ENCODE peak calls at places on chromosome 14, in four cellular contexts. O is WTC11, S is heart left ventricle, X is cardiac muscle cell. M is an unnamed sample.

GRCh38 chr14:71551291-71551955 is 380.8 kb upstream of the RGS6 start:
- DNase-seq in O (no peak), S (no peak), X (no peak), M (no peak)

GRCh38 chr14:86087377-86087776 is 557.4 kb downstream of the FLRT2 start:
- DNase-seq in O (no peak), S (no peak), X (no peak), M (no peak)

GRCh38 chr14:102785598-102785963 is 8.3 kb downstream of the TRAF3 start:
- DNase-seq in O (no peak), S (no peak), X (no peak), M (no peak)

GRCh38 chr14:89226789-89227489 is 190.1 kb downstream of the FOXN3 start:
- DNase-seq in O (no peak), S (no peak), X (no peak), M (no peak)

GRCh38 chr14:34460841-34461240 is 1.2 kb downstream of the SPTSSA start:
- DNase-seq in O (no peak), S (no peak), X (no peak), M (no peak)

GRCh38 chr14:69105326-69105725 is 47.6 kb downstream of the DCAF5 start:
- DNase-seq in O (no peak), S (no peak), X (no peak), M (no peak)

GRCh38 chr14:23469127-23469905 is at the start of gene NGDN:
- DNase-seq in O (peak; percentile 96), S (peak; percentile 95), X (peak; percentile 98), M (peak; percentile 92)

GRCh38 chr14:50961606-50962259 is 17.4 kb upstream of the PYGL start:
- DNase-seq in O (no peak), S (no peak), X (no peak), M (no peak)

GRCh38 chr14:58752782-58753181 is 115.0 kb downstream of the DACT1 start:
- DNase-seq in O (no peak), S (peak; percentile 86), X (no peak), M (no peak)

GRCh38 chr14:28756896-28757570 is 9.6 kb upstream of the FOXG1 start:
- DNase-seq in O (peak; percentile 44), S (no peak), X (peak; percentile 64), M (peak; percentile 53)

GRCh38 chr14:22545842-22546721 is 42.9 kb downstream of the DAD1 start:
- DNase-seq in O (no peak), S (no peak), X (no peak), M (peak; percentile 34)

GRCh38 chr14:25833341-25834121 is 764.3 kb downstream of the NOVA1 start:
- DNase-seq in O (peak; percentile 57), S (peak; percentile 17), X (peak; percentile 73), M (peak; percentile 62)

GRCh38 chr14:33412450-33412849 is 473.8 kb downstream of the NPAS3 start:
- DNase-seq in O (no peak), S (no peak), X (no peak), M (no peak)

GRCh38 chr14:80653951-80654350 is 287.6 kb downstream of the CEP128 start:
- DNase-seq in O (no peak), S (no peak), X (no peak), M (no peak)

GRCh38 chr14:75523771-75524171 is 1.5 kb downstream of the BATF start:
- DNase-seq in O (no peak), S (no peak), X (no peak), M (peak; percentile 16)

GRCh38 chr14:91125271-91125661 is 11.4 kb downstream of the DGLUCY start:
- DNase-seq in O (no peak), S (no peak), X (no peak), M (no peak)

GRCh38 chr14:77681196-77682157 is 26.3 kb downstream of the ALKBH1 start:
- DNase-seq in O (no peak), S (no peak), X (no peak), M (no peak)

GRCh38 chr14:22980672-22981089 is 1.7 kb downstream of the AJUBA start:
- DNase-seq in O (peak; percentile 76), S (no peak), X (peak; percentile 66), M (no peak)

GRCh38 chr14:103296987-103297386 is 37.0 kb upstream of the EIF5 start:
- DNase-seq in O (no peak), S (no peak), X (no peak), M (no peak)

GRCh38 chr14:68942281-68943035 is 36.6 kb downstream of the ACTN1 start:
- DNase-seq in O (no peak), S (peak; percentile 12), X (no peak), M (no peak)

GRCh38 chr14:94100847-94101246 is 9.7 kb upstream of the IFI27 start:
- DNase-seq in O (no peak), S (no peak), X (no peak), M (no peak)

GRCh38 chr14:99672506-99673327 is 11.4 kb upstream of the CYP46A1 start:
- DNase-seq in O (no peak), S (no peak), X (no peak), M (no peak)

GRCh38 chr14:36508418-36509051 is 11.5 kb downstream of the NKX2-1 start:
- DNase-seq in O (peak; percentile 58), S (no peak), X (no peak), M (no peak)

GRCh38 chr14:23816371-23816770 is 137.2 kb upstream of the DHRS4 start:
- DNase-seq in O (no peak), S (no peak), X (no peak), M (no peak)

GRCh38 chr14:31291210-31291609 is 83.6 kb upstream of the HECTD1 start:
- DNase-seq in O (no peak), S (no peak), X (no peak), M (no peak)

GRCh38 chr14:79658224-79658623 is 553.1 kb downstream of the DIO2 start:
- DNase-seq in O (no peak), S (no peak), X (peak; percentile 9), M (no peak)

GRCh38 chr14:85824526-85824925 is 294.6 kb downstream of the FLRT2 start:
- DNase-seq in O (no peak), S (no peak), X (no peak), M (no peak)

GRCh38 chr14:68374682-68375081 is 418.2 kb downstream of the ZFP36L1 start:
- DNase-seq in O (no peak), S (no peak), X (no peak), M (no peak)

GRCh38 chr14:77955816-77956796 is 156.2 kb downstream of the ADCK1 start:
- DNase-seq in O (no peak), S (no peak), X (no peak), M (no peak)

GRCh38 chr14:58107947-58108552 is 44.0 kb downstream of the ARMH4 start:
- DNase-seq in O (peak; percentile 19), S (peak; percentile 36), X (peak; percentile 60), M (peak; percentile 34)

GRCh38 chr14:105199093-105199492 is 18.0 kb upstream of the NUDT14 start:
- DNase-seq in O (no peak), S (peak; percentile 62), X (no peak), M (no peak)

DNA sequence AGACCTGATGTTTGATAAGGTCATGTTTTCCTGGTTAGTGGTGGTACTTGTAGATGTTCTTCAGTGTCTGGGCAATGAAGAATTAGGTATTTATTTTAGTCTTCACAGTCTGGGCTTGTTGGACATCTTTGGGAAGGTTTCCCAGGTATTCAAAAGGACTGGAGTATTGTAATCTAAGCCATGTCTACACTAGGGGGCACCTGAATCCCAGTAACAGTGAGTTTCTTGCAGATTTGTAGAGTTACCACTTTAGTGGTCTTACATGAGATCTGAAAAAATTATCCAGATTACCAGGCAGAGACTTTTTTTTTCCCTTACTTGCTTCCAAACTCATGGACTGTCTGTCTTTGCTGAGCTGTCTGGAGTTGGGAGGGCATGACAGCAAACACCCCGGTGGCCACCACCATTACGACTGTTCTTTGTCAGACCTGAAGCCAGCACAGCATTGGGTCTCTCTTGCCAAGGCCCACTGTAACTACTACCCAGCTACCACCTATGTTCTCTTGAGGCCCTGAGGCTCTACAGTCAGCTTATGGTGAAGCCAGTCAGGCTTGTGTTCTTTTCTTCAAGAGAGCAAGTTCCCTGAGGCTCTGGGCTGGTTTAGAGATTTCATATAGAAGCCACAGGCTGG is 820.7 kb upstream of the FBXO33 start:
- DNase-seq in O (peak; percentile 11), S (no peak), X (no peak), M (peak; percentile 19)
- TF ChIP-seq CTCF in O (no peak), S (no peak), X (no peak), M (no peak)

DNA sequence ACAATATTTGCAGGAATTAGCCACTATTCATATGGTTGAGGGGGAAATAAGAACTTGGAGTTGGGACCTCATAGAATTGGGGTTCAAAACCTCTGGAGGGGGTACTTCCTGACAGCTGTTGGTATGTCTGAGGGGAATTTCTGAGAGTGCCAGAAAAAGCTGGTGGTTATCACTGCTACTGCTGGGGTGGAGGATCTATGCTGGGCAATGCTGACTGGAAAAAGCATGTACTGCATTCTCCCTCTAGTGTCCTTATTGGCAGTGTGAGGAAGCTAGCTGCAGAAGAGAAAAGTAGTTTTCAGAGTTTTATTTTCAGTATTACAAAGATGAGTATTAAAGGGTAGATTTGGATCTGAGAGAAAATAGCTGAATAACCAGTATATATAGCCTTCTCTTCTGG is 88.8 kb downstream of the FUT8 start:
- DNase-seq in O (no peak), S (no peak), X (peak; percentile 9), M (no peak)
- TF ChIP-seq CTCF in O (no peak), S (no peak), X (peak; percentile 24), M (no peak)

DNA sequence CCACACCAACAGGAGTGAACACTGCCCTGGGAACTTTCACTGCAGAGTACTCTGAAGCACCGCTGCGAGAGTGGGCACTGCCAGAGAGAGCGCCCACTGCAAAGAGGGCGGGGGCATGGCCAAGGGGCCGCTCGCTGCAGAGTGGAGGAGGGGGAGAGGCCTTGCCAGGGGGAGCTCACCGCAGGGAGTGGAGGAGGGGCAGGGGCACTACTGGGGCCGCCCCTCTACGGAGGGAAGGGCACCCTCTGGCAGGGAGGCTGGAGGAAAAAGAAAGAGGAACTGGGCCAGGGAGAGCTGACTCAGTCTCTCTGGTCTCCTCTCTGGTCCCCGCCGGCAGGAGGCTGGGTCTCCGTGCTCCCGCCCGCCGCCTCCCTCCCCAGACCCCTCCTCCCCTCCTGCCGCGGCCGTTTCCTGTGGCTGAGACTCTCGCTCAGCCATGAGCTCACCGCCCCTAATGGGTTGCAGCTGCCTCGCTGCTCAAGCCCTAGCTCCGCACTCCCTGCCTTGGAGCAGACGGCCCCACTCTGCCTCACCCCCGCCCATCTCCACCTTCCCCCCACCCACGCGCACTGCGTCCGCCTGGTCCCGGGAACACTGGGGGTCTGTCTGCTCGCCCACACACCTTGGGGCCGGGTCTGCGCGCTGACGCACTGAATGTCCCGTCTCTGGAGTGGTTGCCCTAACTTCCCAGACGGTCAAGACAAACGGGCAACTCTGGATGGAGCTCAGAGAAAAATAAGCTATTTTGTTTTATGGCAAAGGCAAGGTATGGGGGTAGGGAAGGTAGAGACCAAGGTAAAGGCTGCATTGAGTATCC is 1.3 kb downstream of the ARHGEF40 start:
- DNase-seq in O (peak; percentile 88), S (peak; percentile 92), X (peak; percentile 84), M (peak; percentile 73)
- TF ChIP-seq CTCF in O (no peak), S (no peak), X (no peak), M (no peak)

DNA sequence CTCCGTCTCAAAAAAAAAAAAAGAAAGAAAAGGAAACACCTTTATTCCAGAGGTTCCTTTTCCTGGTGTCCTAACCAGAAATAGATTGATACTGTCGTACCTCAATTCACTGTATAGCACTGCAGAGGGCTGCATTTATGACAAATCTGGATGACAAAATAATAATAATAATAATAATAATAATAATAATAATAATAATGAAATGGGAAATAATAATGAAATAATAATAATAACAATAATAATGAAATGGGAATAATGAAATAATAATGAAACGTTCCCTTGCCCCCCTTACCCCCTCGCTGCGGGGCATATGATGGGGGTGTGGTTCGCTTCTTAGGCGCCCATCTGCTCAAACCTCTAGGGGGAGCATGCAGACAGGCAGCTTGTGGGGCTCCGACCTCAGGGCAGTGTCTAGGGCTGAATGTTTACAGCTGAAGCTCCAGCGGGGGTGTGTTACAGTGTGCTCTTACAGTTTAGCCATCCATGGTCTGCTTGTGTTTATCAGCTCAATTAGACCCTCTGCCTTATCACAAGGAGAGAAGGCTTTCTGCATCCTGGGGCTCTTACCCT is 1088.3 kb upstream of the SEL1L start:
- DNase-seq in O (peak; percentile 55), S (no peak), X (no peak), M (no peak)
- TF ChIP-seq CTCF in O (peak; percentile 22), S (no peak), X (no peak), M (no peak)

M was measured in endothelial cell.